ENCODE peak calls at places on chromosomes 2 and 18, in nine cellular contexts. One of them, this sample, is unnamed.

GRCh38 chr18:2855560-2856350 is 8.9 kb downstream of the EMILIN2 start:
- DNase-seq in body of pancreas: no peak
- DNase-seq in IMR-90: no peak
- DNase-seq in H54: no peak
- DNase-seq in uterus: no peak
- DNase-seq in breast epithelium: no peak
- DNase-seq in esophagus squamous epithelium: no peak
- DNase-seq in GM12892: no peak
- DNase-seq in HCT116: no peak
- DNase-seq in this sample: no peak

GRCh38 chr18:31248783-31249521 is 69.0 kb upstream of the DSG1 start:
- DNase-seq in body of pancreas: no peak
- DNase-seq in IMR-90: peak; percentile 18
- DNase-seq in H54: no peak
- DNase-seq in uterus: no peak
- DNase-seq in breast epithelium: no peak
- DNase-seq in esophagus squamous epithelium: no peak
- DNase-seq in GM12892: no peak
- DNase-seq in HCT116: no peak
- DNase-seq in this sample: no peak

GRCh38 chr2:106789185-106789584 is 96.8 kb downstream of the ST6GAL2 start:
- DNase-seq in body of pancreas: no peak
- DNase-seq in IMR-90: no peak
- DNase-seq in H54: no peak
- DNase-seq in uterus: no peak
- DNase-seq in breast epithelium: no peak
- DNase-seq in esophagus squamous epithelium: no peak
- DNase-seq in GM12892: no peak
- DNase-seq in HCT116: no peak
- DNase-seq in this sample: peak; percentile 50

GRCh38 chr2:3313845-3314375 is 63.7 kb downstream of the EIPR1 start:
- DNase-seq in body of pancreas: no peak
- DNase-seq in IMR-90: no peak
- DNase-seq in H54: no peak
- DNase-seq in uterus: no peak
- DNase-seq in breast epithelium: no peak
- DNase-seq in esophagus squamous epithelium: no peak
- DNase-seq in GM12892: no peak
- DNase-seq in HCT116: no peak
- DNase-seq in this sample: no peak

GRCh38 chr2:114550895-114551793 is 108.7 kb downstream of the DPP10 start:
- DNase-seq in body of pancreas: peak; percentile 56
- DNase-seq in IMR-90: peak; percentile 50
- DNase-seq in H54: peak; percentile 4
- DNase-seq in uterus: peak; percentile 24
- DNase-seq in breast epithelium: peak; percentile 24
- DNase-seq in esophagus squamous epithelium: no peak
- DNase-seq in GM12892: no peak
- DNase-seq in HCT116: no peak
- DNase-seq in this sample: peak; percentile 75

GRCh38 chr2:200453853-200454524 is 55.9 kb downstream of the KCTD18 start:
- DNase-seq in body of pancreas: no peak
- DNase-seq in IMR-90: no peak
- DNase-seq in H54: no peak
- DNase-seq in uterus: no peak
- DNase-seq in breast epithelium: no peak
- DNase-seq in esophagus squamous epithelium: no peak
- DNase-seq in GM12892: no peak
- DNase-seq in HCT116: no peak
- DNase-seq in this sample: no peak

GRCh38 chr2:68386362-68386761 is 21.3 kb downstream of the PLEK start:
- DNase-seq in body of pancreas: no peak
- DNase-seq in IMR-90: no peak
- DNase-seq in H54: no peak
- DNase-seq in uterus: no peak
- DNase-seq in breast epithelium: no peak
- DNase-seq in esophagus squamous epithelium: no peak
- DNase-seq in GM12892: no peak
- DNase-seq in HCT116: no peak
- DNase-seq in this sample: no peak

GRCh38 chr18:52670903-52671302 is 330.9 kb downstream of the DCC start:
- DNase-seq in body of pancreas: peak; percentile 13
- DNase-seq in IMR-90: peak; percentile 5
- DNase-seq in H54: no peak
- DNase-seq in uterus: no peak
- DNase-seq in breast epithelium: no peak
- DNase-seq in esophagus squamous epithelium: no peak
- DNase-seq in GM12892: no peak
- DNase-seq in HCT116: no peak
- DNase-seq in this sample: peak; percentile 16

GRCh38 chr2:54539683-54540082 is 83.6 kb downstream of the SPTBN1 start:
- DNase-seq in body of pancreas: no peak
- DNase-seq in IMR-90: no peak
- DNase-seq in H54: no peak
- DNase-seq in uterus: no peak
- DNase-seq in breast epithelium: no peak
- DNase-seq in esophagus squamous epithelium: no peak
- DNase-seq in GM12892: no peak
- DNase-seq in HCT116: no peak
- DNase-seq in this sample: no peak

GRCh38 chr18:59865241-59865986 is 34.4 kb upstream of the PMAIP1 start:
- DNase-seq in body of pancreas: no peak
- DNase-seq in IMR-90: no peak
- DNase-seq in H54: no peak
- DNase-seq in uterus: no peak
- DNase-seq in breast epithelium: no peak
- DNase-seq in esophagus squamous epithelium: no peak
- DNase-seq in GM12892: no peak
- DNase-seq in HCT116: no peak
- DNase-seq in this sample: no peak

GRCh38 chr2:197433770-197434438 is 924 bp downstream of the SF3B1 start:
- DNase-seq in body of pancreas: no peak
- DNase-seq in IMR-90: peak; percentile 13
- DNase-seq in H54: no peak
- DNase-seq in uterus: no peak
- DNase-seq in breast epithelium: no peak
- DNase-seq in esophagus squamous epithelium: no peak
- DNase-seq in GM12892: no peak
- DNase-seq in HCT116: no peak
- DNase-seq in this sample: no peak

GRCh38 chr2:69340101-69340775 is 46.8 kb downstream of the GFPT1 start:
- DNase-seq in body of pancreas: no peak
- DNase-seq in IMR-90: peak; percentile 56
- DNase-seq in H54: no peak
- DNase-seq in uterus: no peak
- DNase-seq in breast epithelium: no peak
- DNase-seq in esophagus squamous epithelium: no peak
- DNase-seq in GM12892: no peak
- DNase-seq in HCT116: no peak
- DNase-seq in this sample: no peak

GRCh38 chr2:141911485-141912066 is 219.2 kb downstream of the LRP1B start:
- DNase-seq in body of pancreas: peak; percentile 13
- DNase-seq in IMR-90: peak; percentile 8
- DNase-seq in H54: no peak
- DNase-seq in uterus: no peak
- DNase-seq in breast epithelium: no peak
- DNase-seq in esophagus squamous epithelium: no peak
- DNase-seq in GM12892: no peak
- DNase-seq in HCT116: peak; percentile 54
- DNase-seq in this sample: peak; percentile 32

GRCh38 chr2:17830053-17831034 is 14.1 kb downstream of the MSGN1 start:
- DNase-seq in body of pancreas: peak; percentile 52
- DNase-seq in IMR-90: peak; percentile 65
- DNase-seq in H54: peak; percentile 66
- DNase-seq in uterus: peak; percentile 38
- DNase-seq in breast epithelium: peak; percentile 24
- DNase-seq in esophagus squamous epithelium: no peak
- DNase-seq in GM12892: peak; percentile 37
- DNase-seq in HCT116: peak; percentile 82
- DNase-seq in this sample: peak; percentile 93

GRCh38 chr2:69977208-69977607 is 15.8 kb upstream of the ASPRV1 start:
- DNase-seq in body of pancreas: no peak
- DNase-seq in IMR-90: no peak
- DNase-seq in H54: no peak
- DNase-seq in uterus: no peak
- DNase-seq in breast epithelium: no peak
- DNase-seq in esophagus squamous epithelium: no peak
- DNase-seq in GM12892: no peak
- DNase-seq in HCT116: no peak
- DNase-seq in this sample: no peak

GRCh38 chr2:218883491-218884490 is 3.1 kb downstream of the WNT10A start:
- DNase-seq in body of pancreas: no peak
- DNase-seq in IMR-90: no peak
- DNase-seq in H54: no peak
- DNase-seq in uterus: no peak
- DNase-seq in breast epithelium: no peak
- DNase-seq in esophagus squamous epithelium: no peak
- DNase-seq in GM12892: peak; percentile 65
- DNase-seq in HCT116: no peak
- DNase-seq in this sample: no peak

GRCh38 chr2:144835634-144836351 is 315.9 kb upstream of the ZEB2 start:
- DNase-seq in body of pancreas: no peak
- DNase-seq in IMR-90: peak; percentile 24
- DNase-seq in H54: no peak
- DNase-seq in uterus: no peak
- DNase-seq in breast epithelium: no peak
- DNase-seq in esophagus squamous epithelium: no peak
- DNase-seq in GM12892: no peak
- DNase-seq in HCT116: peak; percentile 12
- DNase-seq in this sample: no peak

GRCh38 chr2:210660-211059 is 53.2 kb downstream of the SH3YL1 start:
- DNase-seq in body of pancreas: no peak
- DNase-seq in IMR-90: peak; percentile 5
- DNase-seq in H54: no peak
- DNase-seq in uterus: no peak
- DNase-seq in breast epithelium: no peak
- DNase-seq in esophagus squamous epithelium: no peak
- DNase-seq in GM12892: no peak
- DNase-seq in HCT116: no peak
- DNase-seq in this sample: no peak

GRCh38 chr2:68755071-68755470 is 20.5 kb downstream of the ARHGAP25 start:
- DNase-seq in body of pancreas: no peak
- DNase-seq in IMR-90: peak; percentile 58
- DNase-seq in H54: no peak
- DNase-seq in uterus: no peak
- DNase-seq in breast epithelium: no peak
- DNase-seq in esophagus squamous epithelium: no peak
- DNase-seq in GM12892: no peak
- DNase-seq in HCT116: no peak
- DNase-seq in this sample: no peak

GRCh38 chr2:185291035-185291647 is 447.5 kb upstream of the FSIP2 start:
- DNase-seq in body of pancreas: peak; percentile 80
- DNase-seq in IMR-90: peak; percentile 10
- DNase-seq in H54: no peak
- DNase-seq in uterus: no peak
- DNase-seq in breast epithelium: no peak
- DNase-seq in esophagus squamous epithelium: no peak
- DNase-seq in GM12892: no peak
- DNase-seq in HCT116: peak; percentile 40
- DNase-seq in this sample: peak; percentile 80

GRCh38 chr2:23940262-23940975 is at the start of gene UBXN2A:
- DNase-seq in body of pancreas: peak; percentile 78
- DNase-seq in IMR-90: peak; percentile 77
- DNase-seq in H54: peak; percentile 71
- DNase-seq in uterus: peak; percentile 79
- DNase-seq in breast epithelium: peak; percentile 63
- DNase-seq in esophagus squamous epithelium: no peak
- DNase-seq in GM12892: peak; percentile 78
- DNase-seq in HCT116: peak; percentile 45
- DNase-seq in this sample: peak; percentile 82
- TF ChIP-seq POLR2A in body of pancreas: peak; percentile 74
- TF ChIP-seq POLR2A in IMR-90: no peak
- TF ChIP-seq POLR2A in H54: peak; percentile 50
- TF ChIP-seq POLR2A in uterus: peak; percentile 35
- TF ChIP-seq POLR2A in breast epithelium: no peak
- TF ChIP-seq POLR2A in esophagus squamous epithelium: peak; percentile 87
- TF ChIP-seq POLR2A in GM12892: peak; percentile 88
- TF ChIP-seq POLR2A in HCT116: peak; percentile 84
- TF ChIP-seq POLR2A in this sample: no peak

GRCh38 chr2:45643543-45644542 is 7.6 kb upstream of the PRKCE start:
- DNase-seq in body of pancreas: peak; percentile 69
- DNase-seq in IMR-90: peak; percentile 31
- DNase-seq in H54: peak; percentile 89
- DNase-seq in uterus: peak; percentile 74
- DNase-seq in breast epithelium: peak; percentile 39
- DNase-seq in esophagus squamous epithelium: no peak
- DNase-seq in GM12892: peak; percentile 90
- DNase-seq in HCT116: no peak
- DNase-seq in this sample: peak; percentile 70
- TF ChIP-seq POLR2A in body of pancreas: no peak
- TF ChIP-seq POLR2A in IMR-90: peak; percentile 42
- TF ChIP-seq POLR2A in H54: no peak
- TF ChIP-seq POLR2A in uterus: no peak
- TF ChIP-seq POLR2A in breast epithelium: no peak
- TF ChIP-seq POLR2A in esophagus squamous epithelium: no peak
- TF ChIP-seq POLR2A in GM12892: no peak
- TF ChIP-seq POLR2A in HCT116: no peak
- TF ChIP-seq POLR2A in this sample: no peak

GRCh38 chr2:165953655-165954606 is at the start of gene TTC21B:
- DNase-seq in body of pancreas: peak; percentile 94
- DNase-seq in IMR-90: peak; percentile 95
- DNase-seq in H54: peak; percentile 75
- DNase-seq in uterus: peak; percentile 94
- DNase-seq in breast epithelium: peak; percentile 87
- DNase-seq in esophagus squamous epithelium: peak; percentile 72
- DNase-seq in GM12892: peak; percentile 78
- DNase-seq in HCT116: peak; percentile 92
- DNase-seq in this sample: peak; percentile 96
- TF ChIP-seq POLR2A in body of pancreas: peak; percentile 83
- TF ChIP-seq POLR2A in IMR-90: peak; percentile 81
- TF ChIP-seq POLR2A in H54: peak; percentile 62
- TF ChIP-seq POLR2A in uterus: peak; percentile 54
- TF ChIP-seq POLR2A in breast epithelium: peak; percentile 40
- TF ChIP-seq POLR2A in esophagus squamous epithelium: peak; percentile 69
- TF ChIP-seq POLR2A in GM12892: peak; percentile 60
- TF ChIP-seq POLR2A in HCT116: peak; percentile 42
- TF ChIP-seq POLR2A in this sample: no peak

DNA sequence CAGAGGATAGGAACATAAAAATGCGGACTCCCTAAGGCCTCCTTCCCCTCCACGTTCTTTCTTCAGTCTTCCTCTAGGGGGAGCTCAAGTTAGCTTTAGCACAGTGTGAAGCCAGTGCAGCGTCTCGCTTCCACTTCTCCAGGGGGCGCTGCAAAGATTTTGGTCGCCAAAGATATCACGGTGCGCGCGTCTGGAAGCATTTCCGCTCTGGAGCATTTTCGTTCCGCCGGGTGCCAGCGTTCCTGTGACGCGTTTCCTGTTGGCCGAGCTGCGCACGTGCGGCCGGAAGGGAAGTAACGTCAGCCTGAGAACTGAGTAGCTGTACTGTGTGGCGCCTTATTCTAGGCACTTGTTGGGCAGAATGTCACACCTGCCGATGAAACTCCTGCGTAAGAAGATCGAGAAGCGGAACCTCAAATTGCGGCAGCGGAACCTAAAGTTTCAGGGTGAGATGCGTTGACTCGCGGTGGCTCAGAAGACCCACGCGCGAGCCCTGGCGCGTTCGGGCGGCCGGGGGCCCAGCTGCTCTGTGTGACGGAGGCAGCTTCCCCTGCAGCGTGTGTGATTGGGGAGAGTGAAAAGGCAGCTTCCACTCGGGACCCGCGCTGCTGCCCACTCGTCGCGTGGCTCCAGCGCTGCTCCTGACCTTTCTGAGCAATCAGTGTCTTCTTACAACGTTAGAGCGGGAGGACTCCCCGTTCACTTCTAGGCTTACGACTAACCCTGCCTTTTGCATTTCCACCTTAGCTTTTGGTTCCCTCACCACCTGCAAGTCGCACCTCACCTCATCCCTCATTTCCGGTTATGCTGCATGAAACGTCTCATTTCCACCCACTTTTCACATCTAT is at the start of gene DDX18:
- DNase-seq in body of pancreas: peak; percentile 97
- DNase-seq in IMR-90: peak; percentile 97
- DNase-seq in H54: peak; percentile 68
- DNase-seq in uterus: peak; percentile 98
- DNase-seq in breast epithelium: peak; percentile 94
- DNase-seq in esophagus squamous epithelium: peak; percentile 85
- DNase-seq in GM12892: peak; percentile 41
- DNase-seq in HCT116: peak; percentile 98
- DNase-seq in this sample: peak; percentile 99
- TF ChIP-seq POLR2A in body of pancreas: peak; percentile 85
- TF ChIP-seq POLR2A in IMR-90: peak; percentile 91
- TF ChIP-seq POLR2A in H54: peak; percentile 77
- TF ChIP-seq POLR2A in uterus: peak; percentile 39
- TF ChIP-seq POLR2A in breast epithelium: no peak
- TF ChIP-seq POLR2A in esophagus squamous epithelium: peak; percentile 60
- TF ChIP-seq POLR2A in GM12892: peak; percentile 95
- TF ChIP-seq POLR2A in HCT116: peak; percentile 72
- TF ChIP-seq POLR2A in this sample: no peak